ENCODE peak calls at places on chromosomes 5 and 9, in six cellular contexts. Z is CD8-positive, alpha-beta T cell; M is DND-41; N is transverse colon; P is fibroblast of lung; R is dorsolateral prefrontal cortex. D is an unnamed sample.

GRCh38 chr5:22968386-22968785 is 115.2 kb upstream of the CDH12 start:
- DNase-seq in Z (no peak), M (no peak), N (no peak), P (no peak), R (no peak), D (no peak)

GRCh38 chr9:6896562-6896961 is 138.8 kb downstream of the KDM4C start:
- DNase-seq in Z (no peak), M (no peak), N (no peak), P (peak), R (no peak), D (no peak)

GRCh38 chr5:122295138-122295537 is 16.9 kb upstream of the SNCAIP start:
- DNase-seq in Z (no peak), M (no peak), N (no peak), P (no peak), R (no peak), D (no peak)

GRCh38 chr5:51731641-51732040 is 348.4 kb downstream of the ISL1 start:
- DNase-seq in Z (no peak), M (no peak), N (no peak), P (no peak), R (no peak), D (no peak)

GRCh38 chr5:141834331-141834730 is 43.9 kb downstream of the PCDH1 start:
- DNase-seq in Z (no peak), M (no peak), N (no peak), P (no peak), R (no peak), D (no peak)

GRCh38 chr9:32968101-32969011 is 33.1 kb downstream of the APTX start:
- DNase-seq in Z (peak), M (peak), N (peak), P (peak), R (peak), D (no peak)

GRCh38 chr5:172689801-172690200 is 48.7 kb downstream of the NEURL1B start:
- DNase-seq in Z (no peak), M (no peak), N (no peak), P (no peak), R (no peak), D (no peak)

GRCh38 chr9:107243757-107244156 is 39.3 kb upstream of the RAD23B start:
- DNase-seq in Z (no peak), M (no peak), N (peak), P (peak), R (no peak), D (no peak)

GRCh38 chr9:113772121-113772885 is 103.8 kb upstream of the ZNF618 start:
- DNase-seq in Z (no peak), M (no peak), N (no peak), P (peak), R (no peak), D (no peak)

GRCh38 chr9:89670114-89670513 is 65.3 kb downstream of the GADD45G start:
- DNase-seq in Z (no peak), M (no peak), N (no peak), P (no peak), R (no peak), D (no peak)

GRCh38 chr5:67133781-67134180 is 62.8 kb downstream of the CD180 start:
- DNase-seq in Z (no peak), M (no peak), N (no peak), P (peak), R (no peak), D (no peak)

GRCh38 chr5:98004463-98004862 is 769.0 kb upstream of the RGMB start:
- DNase-seq in Z (no peak), M (no peak), N (no peak), P (no peak), R (no peak), D (no peak)

GRCh38 chr5:139711067-139711851 is 63.1 kb downstream of the CXXC5 start:
- DNase-seq in Z (peak), M (peak), N (peak), P (peak), R (peak), D (peak)

GRCh38 chr9:109224751-109225150 is 57.7 kb upstream of the FRRS1L start:
- DNase-seq in Z (no peak), M (no peak), N (no peak), P (no peak), R (no peak), D (no peak)

GRCh38 chr9:86202338-86202882 is 57.0 kb downstream of the C9orf153 start:
- DNase-seq in Z (no peak), M (peak), N (no peak), P (peak), R (no peak), D (no peak)

GRCh38 chr5:91636351-91636750 is 253.2 kb upstream of the ARRDC3 start:
- DNase-seq in Z (no peak), M (no peak), N (no peak), P (no peak), R (no peak), D (no peak)

GRCh38 chr9:11269036-11269435 is 656.2 kb upstream of the PTPRD start:
- DNase-seq in Z (no peak), M (no peak), N (no peak), P (peak), R (no peak), D (no peak)

GRCh38 chr9:37931586-37931985 is 27.7 kb upstream of the SLC25A51 start:
- DNase-seq in Z (no peak), M (no peak), N (no peak), P (no peak), R (no peak), D (no peak)

GRCh38 chr5:135977375-135977928 is 22.7 kb upstream of the LECT2 start:
- DNase-seq in Z (peak), M (peak), N (peak), P (peak), R (peak), D (peak)

GRCh38 chr5:156523607-156524006 is 196.6 kb downstream of the SGCD start:
- DNase-seq in Z (no peak), M (no peak), N (no peak), P (no peak), R (no peak), D (no peak)

GRCh38 chr5:50320131-50320749 is 120.8 kb downstream of the EMB start:
- DNase-seq in Z (no peak), M (peak), N (no peak), P (no peak), R (no peak), D (no peak)

GRCh38 chr9:81635526-81636279 is 53.6 kb downstream of the TLE1 start:
- DNase-seq in Z (no peak), M (no peak), N (no peak), P (peak), R (no peak), D (no peak)

GRCh38 chr5:96262105-96262504 is 170.9 kb downstream of the PCSK1 start:
- DNase-seq in Z (no peak), M (no peak), N (no peak), P (no peak), R (no peak), D (no peak)

GRCh38 chr9:81898851-81899250 is 29.4 kb upstream of the SPATA31D4 start:
- DNase-seq in Z (no peak), M (no peak), N (no peak), P (peak), R (no peak), D (no peak)

GRCh38 chr9:124658165-124659017 is 112.7 kb downstream of the NR6A1 start:
- DNase-seq in Z (no peak), M (peak), N (peak), P (peak), R (peak), D (peak)

GRCh38 chr5:142747034-142747433 is 23.1 kb upstream of the ARHGAP26 start:
- DNase-seq in Z (no peak), M (no peak), N (no peak), P (no peak), R (no peak), D (no peak)

GRCh38 chr9:78671785-78672184 is 374.9 kb downstream of the PSAT1 start:
- DNase-seq in Z (no peak), M (no peak), N (no peak), P (peak), R (no peak), D (no peak)

GRCh38 chr9:133943781-133944745 is 48.1 kb downstream of the VAV2 start:
- DNase-seq in Z (no peak), M (no peak), N (no peak), P (peak), R (no peak), D (no peak)

GRCh38 chr9:81782313-81782712 is 93.0 kb upstream of the TLE1 start:
- DNase-seq in Z (no peak), M (no peak), N (no peak), P (no peak), R (no peak), D (no peak)

GRCh38 chr5:112473989-112474388 is 54.9 kb upstream of the EPB41L4A start:
- DNase-seq in Z (no peak), M (no peak), N (no peak), P (no peak), R (no peak), D (no peak)

GRCh38 chr5:127041571-127041970 is 11.2 kb upstream of the MARCHF3 start:
- DNase-seq in Z (no peak), M (no peak), N (no peak), P (peak), R (no peak), D (no peak)

GRCh38 chr5:124662261-124662781 is 84.1 kb downstream of the ZNF608 start:
- DNase-seq in Z (no peak), M (no peak), N (peak), P (no peak), R (no peak), D (no peak)

GRCh38 chr9:68651280-68651893 is 53.7 kb upstream of the PIP5K1B start:
- DNase-seq in Z (no peak), M (no peak), N (no peak), P (no peak), R (no peak), D (no peak)

GRCh38 chr5:62980884-62981283 is 402.3 kb downstream of the LRRC70 start:
- DNase-seq in Z (no peak), M (no peak), N (no peak), P (no peak), R (no peak), D (no peak)

GRCh38 chr5:132313378-132313777 is 19.2 kb downstream of the SLC22A4 start:
- DNase-seq in Z (no peak), M (no peak), N (no peak), P (peak), R (no peak), D (no peak)

GRCh38 chr9:105901514-105902109 is 207.3 kb downstream of the TMEM38B start:
- DNase-seq in Z (no peak), M (no peak), N (no peak), P (peak), R (no peak), D (peak)
- TF ChIP-seq CTCF in Z (no peak), M (peak), N (peak), P (no peak), R (peak), D (peak)

GRCh38 chr5:117461403-117461802 is 886.8 kb upstream of the SEMA6A start:
- DNase-seq in Z (no peak), M (no peak), N (no peak), P (no peak), R (no peak), D (no peak)

GRCh38 chr5:117454716-117455212 is 880.1 kb upstream of the SEMA6A start:
- DNase-seq in Z (no peak), M (peak), N (peak), P (no peak), R (no peak), D (peak)

GRCh38 chr5:117455236-117456233 is 880.9 kb upstream of the SEMA6A start:
- DNase-seq in Z (no peak), M (no peak), N (peak), P (no peak), R (no peak), D (peak)
- TF ChIP-seq CTCF in Z (no peak), M (peak), N (peak), P (no peak), R (no peak), D (peak)

GRCh38 chr5:175447571-175447970 is 3.6 kb upstream of the DRD1 start:
- DNase-seq in Z (no peak), M (no peak), N (no peak), P (no peak), R (no peak), D (no peak)

GRCh38 chr5:175448276-175448675 is 4.3 kb upstream of the DRD1 start:
- DNase-seq in Z (no peak), M (no peak), N (no peak), P (no peak), R (no peak), D (no peak)

GRCh38 chr5:175443514-175444059 is 395 bp downstream of the DRD1 start:
- DNase-seq in Z (no peak), M (no peak), N (no peak), P (no peak), R (no peak), D (no peak)

GRCh38 chr5:175444905-175445456 is 999 bp upstream of the DRD1 start:
- DNase-seq in Z (no peak), M (no peak), N (no peak), P (no peak), R (no peak), D (no peak)

GRCh38 chr5:175444060-175444904 is at the start of gene DRD1:
- DNase-seq in Z (peak), M (no peak), N (peak), P (peak), R (peak), D (peak)
- TF ChIP-seq CTCF in Z (peak), M (no peak), N (peak), P (peak), R (peak), D (peak)

DNA sequence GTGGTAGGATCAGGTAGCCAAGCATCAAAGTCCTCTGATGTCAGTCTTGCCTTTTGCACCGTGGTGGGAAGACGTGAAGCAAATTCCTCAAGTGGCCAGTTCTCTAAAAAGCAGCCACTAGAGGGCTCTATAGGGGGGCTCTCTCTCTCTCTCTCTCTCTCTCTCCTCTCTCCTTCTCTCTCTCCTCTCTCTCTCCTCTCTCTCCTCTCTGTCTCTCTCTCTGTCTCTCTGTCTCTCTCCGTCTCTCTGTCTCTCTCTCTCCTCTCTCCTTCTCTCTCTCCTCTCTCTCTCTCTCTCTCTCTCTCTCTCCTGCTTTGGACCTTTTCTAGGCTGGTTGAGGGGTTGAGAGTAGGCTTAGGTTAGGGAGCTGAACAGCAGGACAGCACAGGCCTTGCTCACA is 13.9 kb upstream of the OSMR start:
- DNase-seq in Z (no peak), M (peak), N (no peak), P (peak), R (no peak), D (no peak)
- TF ChIP-seq CTCF in Z (no peak), M (peak), N (peak), P (peak), R (peak), D (peak)

GRCh38 chr9:137213160-137214060 is 7.9 kb downstream of the NDOR1 start:
- DNase-seq in Z (no peak), M (no peak), N (no peak), P (no peak), R (no peak), D (no peak)
- TF ChIP-seq CTCF in Z (no peak), M (peak), N (no peak), P (no peak), R (no peak), D (no peak)

GRCh38 chr5:178545156-178545555 is 45.0 kb downstream of the COL23A1 start:
- DNase-seq in Z (no peak), M (no peak), N (no peak), P (no peak), R (no peak), D (no peak)

GRCh38 chr5:178546675-178547033 is 43.5 kb downstream of the COL23A1 start:
- DNase-seq in Z (no peak), M (no peak), N (no peak), P (no peak), R (no peak), D (no peak)

GRCh38 chr5:178545941-178546674 is 44.1 kb downstream of the COL23A1 start:
- DNase-seq in Z (no peak), M (no peak), N (no peak), P (no peak), R (no peak), D (no peak)

GRCh38 chr5:178542455-178542854 is 47.7 kb downstream of the COL23A1 start:
- DNase-seq in Z (no peak), M (no peak), N (no peak), P (peak), R (no peak), D (peak)

DNA sequence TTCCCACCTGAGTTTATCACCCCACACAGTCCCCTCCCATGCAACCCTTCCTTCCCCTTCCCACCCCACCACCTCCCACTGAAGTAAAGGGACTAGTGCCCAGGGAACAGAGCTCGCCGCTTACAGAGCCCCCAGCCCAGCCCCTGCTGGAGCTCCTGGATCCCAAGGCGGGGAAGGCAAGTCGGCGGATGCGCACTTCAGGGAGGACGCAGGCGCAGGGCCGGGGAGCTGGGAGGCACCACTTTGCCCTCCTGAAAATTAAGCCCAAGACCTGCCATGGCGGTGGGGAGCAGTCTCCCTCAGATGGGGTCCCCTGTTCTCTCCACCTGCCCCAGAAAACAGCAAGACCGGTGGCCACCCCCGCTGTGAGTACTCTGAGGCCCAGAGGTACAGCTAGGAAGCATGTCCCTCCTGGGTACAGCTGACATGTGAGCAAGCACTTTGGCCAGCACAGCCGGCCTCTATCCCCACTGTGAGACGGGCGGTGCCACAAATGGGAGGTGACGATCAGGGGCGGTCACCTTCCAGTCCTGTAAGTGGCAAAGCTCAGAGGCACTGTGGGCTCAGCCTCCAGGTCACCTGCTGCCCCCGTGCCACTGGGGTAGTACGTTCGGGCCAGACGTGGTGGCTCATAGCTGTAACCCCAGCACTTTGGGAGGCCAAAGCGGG is 45.9 kb downstream of the COL23A1 start:
- DNase-seq in Z (no peak), M (no peak), N (no peak), P (no peak), R (no peak), D (no peak)
- TF ChIP-seq CTCF in Z (no peak), M (no peak), N (no peak), P (no peak), R (no peak), D (no peak)

GRCh38 chr9:134989206-134990065 is 71.7 kb upstream of the FCN1 start:
- DNase-seq in Z (no peak), M (no peak), N (no peak), P (no peak), R (peak), D (peak)

GRCh38 chr9:134992755-134993124 is 75.0 kb upstream of the FCN1 start:
- DNase-seq in Z (no peak), M (no peak), N (no peak), P (no peak), R (peak), D (no peak)

GRCh38 chr9:134993416-134993815 is 75.7 kb upstream of the FCN1 start:
- DNase-seq in Z (no peak), M (no peak), N (no peak), P (no peak), R (peak), D (no peak)

GRCh38 chr9:134993996-134994720 is 76.4 kb upstream of the FCN1 start:
- DNase-seq in Z (no peak), M (no peak), N (no peak), P (no peak), R (peak), D (no peak)

DNA sequence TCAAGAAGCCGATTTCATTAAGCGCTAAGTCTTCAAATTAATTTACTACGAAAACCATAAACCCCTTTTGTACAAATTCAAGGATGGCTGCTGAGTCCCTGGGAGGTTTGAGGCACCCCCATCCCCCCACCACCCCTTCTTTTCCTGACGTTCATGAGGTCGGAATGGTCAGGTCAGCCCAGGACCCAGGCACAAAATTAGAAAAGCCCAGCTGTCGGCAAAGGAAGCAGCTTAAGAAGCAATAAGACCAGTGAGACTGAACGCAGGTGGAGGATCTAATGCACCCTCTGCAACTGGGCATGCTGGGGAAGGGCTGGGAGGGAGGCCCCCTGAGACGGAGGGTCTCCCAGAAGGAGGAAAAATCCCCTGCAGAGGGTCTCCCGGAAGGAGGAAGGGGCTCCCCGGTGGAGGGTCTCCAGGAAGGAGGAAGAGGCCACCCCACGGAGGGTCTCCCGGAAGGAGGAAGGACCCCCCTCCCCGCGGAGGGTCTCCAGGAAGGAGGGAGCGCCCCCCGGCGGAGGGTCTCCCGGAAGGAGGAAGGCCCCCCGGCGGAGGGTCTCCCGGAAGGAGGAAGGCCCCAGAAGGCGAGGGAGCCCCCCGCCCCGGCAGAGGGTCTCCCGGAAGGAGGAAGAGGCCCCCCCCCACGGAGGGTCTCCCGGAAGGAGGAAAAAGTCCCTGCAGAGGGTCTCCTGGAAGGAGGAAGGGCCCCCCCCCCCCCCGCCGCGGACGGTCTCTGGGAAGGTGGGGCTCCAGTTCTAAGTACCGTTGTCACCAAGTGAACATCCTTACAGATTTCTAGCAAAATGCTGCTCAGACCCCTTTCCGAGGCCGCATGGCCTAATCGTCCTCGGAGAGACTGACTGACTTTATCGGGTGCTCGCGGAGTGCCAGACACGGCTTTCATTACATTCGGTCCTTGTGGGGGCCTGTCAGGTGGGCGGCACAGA is 74.4 kb upstream of the FCN1 start:
- DNase-seq in Z (no peak), M (no peak), N (no peak), P (no peak), R (peak), D (no peak)
- TF ChIP-seq CTCF in Z (no peak), M (no peak), N (no peak), P (no peak), R (no peak), D (no peak)